ENCODE peak calls at places on chromosomes 12 and 14, in four cellular contexts. One of them, this sample, is unnamed.

GRCh38 chr12:105977256-105978051 is 161.3 kb downstream of the NUAK1 start:
- DNase-seq in uterus: no peak
- DNase-seq in transverse colon: no peak
- DNase-seq in suprapubic skin: no peak
- DNase-seq in this sample: no peak

GRCh38 chr14:91416744-91417133 is 881 bp downstream of the CCDC88C start:
- DNase-seq in uterus: no peak
- DNase-seq in transverse colon: peak; percentile 52
- DNase-seq in suprapubic skin: no peak
- DNase-seq in this sample: peak; percentile 20

GRCh38 chr14:50423529-50423928 is 26.8 kb upstream of the CDKL1 start:
- DNase-seq in uterus: no peak
- DNase-seq in transverse colon: no peak
- DNase-seq in suprapubic skin: no peak
- DNase-seq in this sample: no peak

GRCh38 chr14:20564501-20564997 is 3.7 kb upstream of the RNASE9 start:
- DNase-seq in uterus: no peak
- DNase-seq in transverse colon: no peak
- DNase-seq in suprapubic skin: no peak
- DNase-seq in this sample: no peak

GRCh38 chr14:101362529-101363260 is 198.6 kb upstream of the DIO3 start:
- DNase-seq in uterus: no peak
- DNase-seq in transverse colon: no peak
- DNase-seq in suprapubic skin: no peak
- DNase-seq in this sample: no peak

GRCh38 chr14:31926123-31926522 is 151.0 kb upstream of the ARHGAP5 start:
- DNase-seq in uterus: no peak
- DNase-seq in transverse colon: no peak
- DNase-seq in suprapubic skin: no peak
- DNase-seq in this sample: no peak

GRCh38 chr12:127500513-127500912 is 766.5 kb upstream of the TMEM132C start:
- DNase-seq in uterus: no peak
- DNase-seq in transverse colon: no peak
- DNase-seq in suprapubic skin: no peak
- DNase-seq in this sample: no peak

GRCh38 chr14:105472496-105472991 is 2.1 kb upstream of the CRIP2 start:
- DNase-seq in uterus: no peak
- DNase-seq in transverse colon: no peak
- DNase-seq in suprapubic skin: no peak
- DNase-seq in this sample: peak; percentile 85

GRCh38 chr14:67856806-67857205 is 37.2 kb downstream of the RAD51B start:
- DNase-seq in uterus: no peak
- DNase-seq in transverse colon: no peak
- DNase-seq in suprapubic skin: no peak
- DNase-seq in this sample: no peak

GRCh38 chr12:30939234-30939633 is 12.7 kb downstream of the TSPAN11 start:
- DNase-seq in uterus: no peak
- DNase-seq in transverse colon: no peak
- DNase-seq in suprapubic skin: no peak
- DNase-seq in this sample: no peak

GRCh38 chr12:77372469-77372868 is 307.1 kb upstream of the E2F7 start:
- DNase-seq in uterus: no peak
- DNase-seq in transverse colon: no peak
- DNase-seq in suprapubic skin: no peak
- DNase-seq in this sample: no peak

GRCh38 chr12:109377139-109377685 is 29.5 kb downstream of the MYO1H start:
- DNase-seq in uterus: no peak
- DNase-seq in transverse colon: no peak
- DNase-seq in suprapubic skin: no peak
- DNase-seq in this sample: no peak

GRCh38 chr12:1829306-1829900 is 9.0 kb downstream of the LRTM2 start:
- DNase-seq in uterus: no peak
- DNase-seq in transverse colon: no peak
- DNase-seq in suprapubic skin: no peak
- DNase-seq in this sample: peak; percentile 32

GRCh38 chr14:101851716-101852395 is 90.3 kb downstream of the PPP2R5C start:
- DNase-seq in uterus: no peak
- DNase-seq in transverse colon: no peak
- DNase-seq in suprapubic skin: no peak
- DNase-seq in this sample: no peak

GRCh38 chr14:32820686-32821085 is 118.0 kb upstream of the NPAS3 start:
- DNase-seq in uterus: no peak
- DNase-seq in transverse colon: no peak
- DNase-seq in suprapubic skin: no peak
- DNase-seq in this sample: no peak

GRCh38 chr14:96676161-96676560 is 121.0 kb upstream of the VRK1 start:
- DNase-seq in uterus: no peak
- DNase-seq in transverse colon: no peak
- DNase-seq in suprapubic skin: no peak
- DNase-seq in this sample: no peak

GRCh38 chr12:106248849-106249371 is 1.1 kb upstream of the CKAP4 start:
- DNase-seq in uterus: no peak
- DNase-seq in transverse colon: peak; percentile 19
- DNase-seq in suprapubic skin: no peak
- DNase-seq in this sample: no peak

GRCh38 chr14:29821665-29822429 is 105.8 kb downstream of the PRKD1 start:
- DNase-seq in uterus: no peak
- DNase-seq in transverse colon: no peak
- DNase-seq in suprapubic skin: no peak
- DNase-seq in this sample: no peak

GRCh38 chr14:78605065-78605762 is 435.0 kb downstream of the NRXN3 start:
- DNase-seq in uterus: no peak
- DNase-seq in transverse colon: no peak
- DNase-seq in suprapubic skin: no peak
- DNase-seq in this sample: no peak

GRCh38 chr14:103372017-103372416 is 13.2 kb upstream of the MARK3 start:
- DNase-seq in uterus: no peak
- DNase-seq in transverse colon: no peak
- DNase-seq in suprapubic skin: no peak
- DNase-seq in this sample: no peak

GRCh38 chr12:126156806-126157574 is 1091.8 kb downstream of the AACS start:
- DNase-seq in uterus: no peak
- DNase-seq in transverse colon: no peak
- DNase-seq in suprapubic skin: no peak
- DNase-seq in this sample: no peak

GRCh38 chr12:14270392-14270791 is 95.1 kb upstream of the ATF7IP start:
- DNase-seq in uterus: no peak
- DNase-seq in transverse colon: no peak
- DNase-seq in suprapubic skin: no peak
- DNase-seq in this sample: no peak

GRCh38 chr14:50095895-50096294 is 20.5 kb downstream of the VCPKMT start:
- DNase-seq in uterus: no peak
- DNase-seq in transverse colon: no peak
- DNase-seq in suprapubic skin: no peak
- DNase-seq in this sample: no peak

GRCh38 chr12:64737539-64737938 is 21.7 kb downstream of the GNS start:
- DNase-seq in uterus: no peak
- DNase-seq in transverse colon: no peak
- DNase-seq in suprapubic skin: no peak
- DNase-seq in this sample: no peak

GRCh38 chr14:89246290-89246689 is 170.7 kb downstream of the FOXN3 start:
- DNase-seq in uterus: no peak
- DNase-seq in transverse colon: no peak
- DNase-seq in suprapubic skin: no peak
- DNase-seq in this sample: no peak

GRCh38 chr12:3227076-3227975 is 150.1 kb downstream of the TSPAN9 start:
- DNase-seq in uterus: no peak
- DNase-seq in transverse colon: no peak
- DNase-seq in suprapubic skin: no peak
- DNase-seq in this sample: peak; percentile 30

GRCh38 chr12:6963016-6963731 is 7.3 kb downstream of the PHB2 start:
- DNase-seq in uterus: no peak
- DNase-seq in transverse colon: peak; percentile 95
- DNase-seq in suprapubic skin: peak; percentile 83
- DNase-seq in this sample: peak; percentile 25

GRCh38 chr12:6962285-6963015 is 8.0 kb downstream of the PHB2 start:
- DNase-seq in uterus: no peak
- DNase-seq in transverse colon: peak; percentile 89
- DNase-seq in suprapubic skin: peak; percentile 75
- DNase-seq in this sample: no peak

GRCh38 chr12:6961278-6961694 is 9.2 kb downstream of the PHB2 start:
- DNase-seq in uterus: peak; percentile 84
- DNase-seq in transverse colon: peak; percentile 83
- DNase-seq in suprapubic skin: peak; percentile 87
- DNase-seq in this sample: peak; percentile 56

GRCh38 chr12:6960291-6961277 is 9.4 kb downstream of the PTPN6 start:
- DNase-seq in uterus: no peak
- DNase-seq in transverse colon: peak; percentile 58
- DNase-seq in suprapubic skin: peak; percentile 68
- DNase-seq in this sample: peak; percentile 31

DNA sequence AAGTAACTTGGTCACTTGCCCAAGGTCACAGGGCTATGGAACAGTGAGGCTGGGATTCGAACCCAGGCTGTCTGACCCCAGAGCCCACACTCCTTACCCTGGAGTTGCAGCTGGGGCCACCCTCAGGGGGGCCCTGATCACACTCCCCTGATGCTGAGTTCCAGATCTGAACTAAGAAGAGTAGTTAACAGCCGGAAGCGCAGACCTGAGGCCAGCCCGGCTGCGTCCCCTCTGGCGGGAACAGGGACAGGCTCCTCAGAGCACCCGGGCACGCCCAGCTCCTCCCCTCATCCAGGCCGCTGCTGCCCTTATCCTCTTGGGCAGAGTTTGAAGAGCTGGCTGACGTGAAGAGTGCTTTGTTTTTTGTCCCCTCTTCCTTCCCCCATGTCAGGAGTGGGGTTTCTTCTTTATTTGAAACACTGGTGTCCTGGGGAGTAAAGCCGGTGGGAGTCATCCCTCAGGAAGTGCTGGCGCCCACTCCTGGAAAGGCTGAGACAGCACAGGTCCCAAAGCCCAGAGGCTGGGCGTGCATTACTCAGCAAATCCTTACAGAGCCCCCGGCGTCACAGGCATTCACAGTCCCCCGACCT is 8.7 kb downstream of the PHB2 start:
- DNase-seq in uterus: peak; percentile 73
- DNase-seq in transverse colon: peak; percentile 85
- DNase-seq in suprapubic skin: peak; percentile 81
- DNase-seq in this sample: peak; percentile 72
- H3K27ac ChIP-seq in uterus: peak overlapping the region; percentile 89
- H3K27ac ChIP-seq in transverse colon: peak overlapping the region; percentile 95
- H3K27ac ChIP-seq in suprapubic skin: peak overlapping the region; percentile 93
- H3K27ac ChIP-seq in this sample: peak overlapping the region; percentile 81

DNA sequence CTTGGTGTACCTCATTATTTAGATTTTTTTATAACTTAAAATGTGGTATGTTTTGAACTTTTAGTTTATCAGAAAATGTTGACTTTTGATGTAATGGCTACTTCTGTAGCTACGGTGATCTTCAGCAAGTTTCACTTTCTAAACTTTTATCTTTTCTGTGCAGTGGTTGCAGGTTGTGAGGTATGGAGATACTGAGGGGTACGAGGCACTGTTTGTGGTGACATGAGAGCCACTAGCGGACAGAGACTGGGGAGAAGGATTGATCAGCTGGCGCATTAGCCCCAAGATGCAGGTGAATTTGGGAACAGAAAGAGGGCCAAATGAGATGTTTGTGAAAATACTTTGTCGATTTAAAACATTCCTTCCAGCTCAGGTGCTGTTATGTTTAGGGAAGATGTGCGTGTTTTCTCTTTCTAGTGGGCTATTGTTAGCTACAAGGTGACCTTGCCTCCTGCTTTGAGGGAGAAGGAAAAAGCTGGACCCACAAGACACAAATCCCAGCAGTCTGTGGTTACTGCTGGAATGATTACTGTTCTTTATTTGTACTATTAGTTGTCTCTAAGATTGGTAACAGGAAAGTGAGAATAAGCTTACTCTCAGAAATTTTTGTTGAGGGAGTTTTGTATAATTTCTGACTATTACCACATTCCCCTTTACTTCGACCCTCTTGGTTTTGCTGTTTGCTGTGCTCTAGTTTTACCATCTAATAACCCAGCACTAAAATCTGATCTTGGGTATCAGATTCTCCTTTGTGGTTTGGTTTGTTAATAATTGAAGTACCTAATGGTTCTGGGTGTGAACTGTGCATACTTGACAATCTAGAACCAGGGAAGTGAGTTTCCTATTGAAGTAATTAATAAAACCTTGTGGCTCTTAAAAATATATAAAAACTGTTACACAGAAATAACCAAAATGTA is 61.7 kb downstream of the FBXO34 start:
- DNase-seq in uterus: no peak
- DNase-seq in transverse colon: no peak
- DNase-seq in suprapubic skin: no peak
- DNase-seq in this sample: no peak
- H3K4me3 ChIP-seq in uterus: no peak overlapping the region
- H3K4me3 ChIP-seq in transverse colon: peak overlapping the region; percentile 1
- H3K4me3 ChIP-seq in suprapubic skin: no peak overlapping the region
- H3K4me3 ChIP-seq in this sample: no peak overlapping the region

DNA sequence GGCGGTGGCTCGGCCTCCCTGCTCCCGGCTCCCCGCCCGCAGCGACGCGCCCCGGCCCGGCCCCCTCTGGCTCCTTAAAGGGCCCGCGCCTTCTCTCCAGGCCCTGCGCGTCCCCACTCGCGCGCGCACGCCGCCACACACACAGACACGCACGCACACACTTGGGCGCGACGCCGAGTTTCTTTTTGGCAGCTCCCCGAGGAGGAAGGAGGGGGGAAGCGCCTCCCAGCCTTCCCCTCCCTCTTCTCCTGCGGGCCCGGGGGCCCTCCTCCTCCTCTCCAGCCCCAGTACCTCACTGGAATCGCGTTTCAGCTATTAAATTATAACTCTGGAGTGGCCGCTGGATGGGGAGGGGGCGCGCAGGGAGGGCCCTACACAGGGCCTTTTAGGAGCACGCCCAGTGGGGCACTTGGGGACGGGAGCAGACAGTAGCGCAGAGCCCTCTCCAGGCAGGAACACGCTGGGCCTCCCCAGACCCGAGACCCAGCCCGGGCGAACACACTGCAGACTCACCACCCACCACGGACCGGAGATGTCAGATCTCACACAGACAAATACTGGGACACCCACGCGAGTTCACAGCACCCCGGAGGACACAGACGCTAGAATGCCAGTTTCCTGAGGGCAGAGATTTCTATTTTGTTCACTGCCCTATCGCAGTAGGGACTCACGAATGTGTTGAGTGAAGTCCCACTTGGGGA is 411 bp upstream of the NCOR2 start:
- DNase-seq in uterus: peak; percentile 94
- DNase-seq in transverse colon: peak; percentile 92
- DNase-seq in suprapubic skin: peak; percentile 94
- DNase-seq in this sample: peak; percentile 96
- TF ChIP-seq POLR2A in uterus: no peak
- TF ChIP-seq POLR2A in transverse colon: no peak
- TF ChIP-seq POLR2A in suprapubic skin: no peak
- TF ChIP-seq POLR2A in this sample: no peak

GRCh38 chr12:104352106-104352713 is 48.7 kb downstream of the EID3 start:
- DNase-seq in uterus: no peak
- DNase-seq in transverse colon: no peak
- DNase-seq in suprapubic skin: no peak
- DNase-seq in this sample: no peak

GRCh38 chr12:104350211-104350908 is 46.8 kb downstream of the EID3 start:
- DNase-seq in uterus: no peak
- DNase-seq in transverse colon: no peak
- DNase-seq in suprapubic skin: no peak
- DNase-seq in this sample: no peak

GRCh38 chr12:104348994-104349494 is 45.5 kb downstream of the EID3 start:
- DNase-seq in uterus: no peak
- DNase-seq in transverse colon: no peak
- DNase-seq in suprapubic skin: no peak
- DNase-seq in this sample: no peak

GRCh38 chr12:104353012-104353981 is 49.8 kb downstream of the EID3 start:
- DNase-seq in uterus: no peak
- DNase-seq in transverse colon: no peak
- DNase-seq in suprapubic skin: no peak
- DNase-seq in this sample: no peak

GRCh38 chr12:104351023-104351983 is 47.8 kb downstream of the EID3 start:
- DNase-seq in uterus: no peak
- DNase-seq in transverse colon: no peak
- DNase-seq in suprapubic skin: no peak
- DNase-seq in this sample: no peak
- H3K27ac ChIP-seq in uterus: no peak overlapping the region
- H3K27ac ChIP-seq in transverse colon: no peak overlapping the region
- H3K27ac ChIP-seq in suprapubic skin: no peak overlapping the region
- H3K27ac ChIP-seq in this sample: no peak overlapping the region